ENCODE peak calls at places on chromosomes 16 and 17, in nine cellular contexts. J is uterus; B is GM23248; L is spleen; X is CD4-positive, alpha-beta T cell; S is body of pancreas; P is heart right ventricle; Q is H1; U is psoas muscle. F is an unnamed sample.

GRCh38 chr17:36808181-36808661 is 129.1 kb upstream of the LHX1 start:
- DNase-seq in J (no peak), P (no peak), L (no peak), S (no peak), X (no peak), Q (no peak), B (peak; percentile 30), U (no peak), F (no peak)

GRCh38 chr16:57087003-57087402 is 5.4 kb upstream of the CPNE2 start:
- DNase-seq in B (no peak), X (no peak), J (no peak), L (no peak), S (no peak), P (no peak), U (no peak), Q (no peak), F (no peak)

GRCh38 chr17:66542183-66542966 is 240.0 kb downstream of the PRKCA start:
- DNase-seq in P (no peak), S (no peak), J (no peak), Q (no peak), U (no peak), X (no peak), B (peak; percentile 51), L (no peak), F (no peak)

GRCh38 chr17:6027342-6028024 is 42.7 kb upstream of the WSCD1 start:
- DNase-seq in X (no peak), U (no peak), Q (no peak), L (no peak), B (no peak), S (no peak), J (no peak), P (no peak), F (no peak)

GRCh38 chr17:48995332-48995870 is 1.8 kb upstream of the IGF2BP1 start:
- DNase-seq in S (no peak), B (peak; percentile 53), Q (peak; percentile 78), L (no peak), J (no peak), X (no peak), P (no peak), U (no peak), F (no peak)

GRCh38 chr16:72013389-72013788 is 4.8 kb downstream of the DHODH start:
- DNase-seq in L (no peak), U (peak; percentile 60), Q (no peak), X (no peak), P (no peak), S (no peak), B (peak; percentile 31), J (peak; percentile 43), F (no peak)

GRCh38 chr16:8120001-8120400 is 470.3 kb downstream of the TMEM114 start:
- DNase-seq in J (no peak), U (no peak), X (no peak), S (no peak), B (no peak), P (no peak), L (no peak), Q (no peak), F (no peak)

GRCh38 chr17:48071654-48072053 is 23.5 kb downstream of the NFE2L1 start:
- DNase-seq in P (no peak), S (no peak), Q (no peak), X (no peak), J (no peak), B (peak; percentile 47), U (no peak), L (no peak), F (no peak)

GRCh38 chr17:15036238-15036637 is 228.9 kb downstream of the PMP22 start:
- DNase-seq in S (no peak), X (no peak), J (no peak), L (no peak), Q (no peak), B (no peak), P (no peak), U (no peak), F (no peak)

GRCh38 chr17:5758651-5759050 is 174.3 kb upstream of the NLRP1 start:
- DNase-seq in L (no peak), J (no peak), U (no peak), S (no peak), P (no peak), B (no peak), Q (peak; percentile 57), X (no peak), F (no peak)

GRCh38 chr17:49637050-49637449 is 40.8 kb downstream of the SPOP start:
- DNase-seq in L (no peak), B (peak; percentile 33), P (no peak), U (no peak), X (no peak), S (no peak), J (no peak), Q (no peak), F (no peak)

GRCh38 chr16:72787519-72788268 is 260.2 kb downstream of the ZFHX3 start:
- DNase-seq in Q (peak; percentile 73), P (peak; percentile 53), B (peak; percentile 97), U (peak; percentile 53), J (peak; percentile 74), S (no peak), L (peak; percentile 90), X (peak; percentile 63), F (peak; percentile 45)

GRCh38 chr16:76947694-76948093 is 243.3 kb upstream of the MON1B start:
- DNase-seq in U (no peak), X (no peak), P (no peak), Q (no peak), L (no peak), J (no peak), B (no peak), S (no peak), F (no peak)

GRCh38 chr16:75789237-75789636 is 62.9 kb upstream of the CPHXL start:
- DNase-seq in S (no peak), J (no peak), L (no peak), U (no peak), P (no peak), X (no peak), Q (no peak), B (peak; percentile 66), F (no peak)

GRCh38 chr16:74438492-74438979 is 17.3 kb upstream of the CLEC18B start:
- DNase-seq in L (no peak), Q (no peak), X (no peak), P (no peak), B (no peak), U (no peak), S (no peak), J (no peak), F (peak; percentile 26)

GRCh38 chr16:10408824-10409381 is 23.0 kb downstream of the ATF7IP2 start:
- DNase-seq in S (no peak), L (no peak), Q (no peak), P (no peak), X (no peak), U (no peak), B (no peak), J (no peak), F (no peak)
- H3K9me3 ChIP-seq in S (peaks cover 33% of the 10 kb centered on the region), L (peaks cover 100% of the 10 kb centered on the region), Q (no peaks in the 10 kb centered on the region), P (peaks cover 39% of the 10 kb centered on the region), X (peaks cover 76% of the 10 kb centered on the region), U (peaks cover 22% of the 10 kb centered on the region), B (no peaks in the 10 kb centered on the region), J (no peaks in the 10 kb centered on the region), F (no peaks in the 10 kb centered on the region)

GRCh38 chr17:31095239-31096105 is 695 bp downstream of the NF1 start:
- DNase-seq in B (peak; percentile 78), P (peak; percentile 43), J (peak; percentile 61), S (peak; percentile 63), L (peak; percentile 88), Q (peak; percentile 88), U (peak; percentile 46), X (peak; percentile 40), F (peak; percentile 24)

GRCh38 chr17:31096106-31096436 is 1.3 kb downstream of the NF1 start:
- DNase-seq in S (no peak), P (no peak), J (no peak), B (no peak), Q (no peak), X (no peak), U (no peak), L (no peak), F (no peak)

GRCh38 chr17:31100840-31101239 is 6.1 kb downstream of the NF1 start:
- DNase-seq in L (no peak), P (no peak), J (no peak), U (no peak), X (no peak), S (no peak), Q (no peak), B (no peak), F (no peak)

GRCh38 chr17:31094600-31095238 is at the start of gene NF1:
- DNase-seq in B (peak; percentile 99), P (peak; percentile 96), X (peak; percentile 83), U (peak; percentile 96), Q (peak; percentile 96), J (peak; percentile 96), S (peak; percentile 97), L (peak; percentile 96), F (peak; percentile 82)

DNA sequence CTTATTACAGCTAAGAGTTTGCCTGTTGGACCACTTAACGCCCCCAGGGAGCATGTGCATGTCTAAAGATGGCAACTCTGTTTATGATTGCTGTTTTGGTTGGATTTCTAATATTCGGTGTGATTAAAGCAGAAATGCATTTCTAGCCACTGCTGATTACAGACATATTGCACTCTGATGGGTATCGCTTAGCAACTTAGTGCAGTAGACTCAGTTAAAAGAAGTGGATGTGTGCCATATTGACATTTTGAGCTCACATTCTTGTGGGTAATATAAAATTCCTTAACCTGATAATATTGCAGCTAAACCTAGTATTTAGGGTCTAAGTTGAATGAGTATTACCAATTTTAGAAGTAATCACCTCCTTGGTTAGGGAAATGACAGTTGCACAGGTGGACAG is 4.3 kb downstream of the NF1 start:
- DNase-seq in U (no peak), X (no peak), Q (no peak), S (no peak), L (no peak), P (no peak), B (no peak), J (no peak), F (no peak)
- H3K9me3 ChIP-seq in U (no peaks in the 10 kb centered on the region), X (no peaks in the 10 kb centered on the region), Q (no peaks in the 10 kb centered on the region), S (no peaks in the 10 kb centered on the region), L (no peaks in the 10 kb centered on the region), P (no peaks in the 10 kb centered on the region), B (no peaks in the 10 kb centered on the region), J (no peaks in the 10 kb centered on the region), F (no peaks in the 10 kb centered on the region)

DNA sequence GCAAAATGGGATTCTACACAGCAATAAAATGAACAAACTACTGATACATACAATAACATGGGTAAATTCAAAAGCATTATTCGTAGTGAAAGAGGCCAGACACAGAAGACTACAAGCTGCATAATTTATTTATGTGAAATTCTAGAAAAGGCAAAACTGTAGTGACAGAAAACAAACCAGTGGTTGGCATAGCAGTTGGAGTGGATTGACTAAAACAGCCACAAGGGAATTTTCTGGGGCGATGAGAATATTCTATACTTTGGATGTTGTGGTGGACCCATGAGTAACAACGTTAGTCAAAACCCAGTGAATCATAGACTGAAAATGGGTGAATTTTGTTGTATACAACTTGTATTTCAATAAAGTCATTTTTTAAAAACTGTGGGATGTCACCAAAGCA is 63.2 kb upstream of the RPL38 start:
- DNase-seq in P (no peak), B (no peak), J (no peak), X (no peak), U (no peak), L (no peak), Q (no peak), S (no peak), F (no peak)
- H3K9me3 ChIP-seq in P (peaks cover 30% of the 10 kb centered on the region), B (no peaks in the 10 kb centered on the region), J (no peaks in the 10 kb centered on the region), X (peaks cover 36% of the 10 kb centered on the region), U (peaks cover 27% of the 10 kb centered on the region), L (peaks cover 51% of the 10 kb centered on the region), Q (peaks cover 15% of the 10 kb centered on the region), S (peaks cover 5% of the 10 kb centered on the region), F (peaks cover 8% of the 10 kb centered on the region)

DNA sequence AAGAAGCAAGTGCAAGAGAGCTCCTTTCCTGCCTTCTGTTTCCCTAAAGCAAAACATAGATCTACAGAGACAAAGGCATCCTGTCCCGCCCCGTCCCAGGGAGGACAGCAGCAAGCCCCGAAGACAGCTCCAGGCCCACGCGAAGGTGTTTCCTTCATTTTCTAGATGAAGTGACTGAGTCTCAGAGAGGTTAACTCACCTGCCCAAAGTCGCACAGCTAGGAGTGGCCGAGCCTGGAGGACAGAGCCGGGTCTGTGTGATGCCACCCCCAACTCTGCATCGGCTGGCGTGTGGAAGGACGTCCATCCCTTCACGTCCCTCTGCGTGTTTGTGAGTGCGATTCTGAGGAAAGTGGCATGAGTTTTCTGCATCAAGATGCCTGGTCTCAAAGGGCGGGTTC is 187.2 kb upstream of the CHMP6 start:
- DNase-seq in L (peak; percentile 53), J (no peak), X (peak; percentile 43), P (no peak), U (no peak), S (no peak), B (no peak), Q (no peak), F (no peak)
- H3K9me3 ChIP-seq in L (peaks cover 20% of the 10 kb centered on the region), J (no peaks in the 10 kb centered on the region), X (peaks cover 9% of the 10 kb centered on the region), P (peaks cover 10% of the 10 kb centered on the region), U (peaks cover 11% of the 10 kb centered on the region), S (no peaks in the 10 kb centered on the region), B (no peaks in the 10 kb centered on the region), Q (peaks cover 6% of the 10 kb centered on the region), F (no peaks in the 10 kb centered on the region)